ENCODE peak calls at places on chromosomes 3 and 15, in six cellular contexts. V is psoas muscle, J is AG04450, F is dorsolateral prefrontal cortex, N is left lung, U is mesenchymal stem cell. K is an unnamed sample.

GRCh38 chr15:74424901-74425528 is 8.7 kb downstream of the SEMA7A start:
- DNase-seq in J (no peak), V (no peak), N (peak), U (no peak), F (no peak), K (no peak)

GRCh38 chr3:46472736-46473135 is 8.0 kb upstream of the LTF start:
- DNase-seq in J (no peak), U (no peak), V (no peak), F (no peak), N (no peak), K (no peak)

GRCh38 chr3:21876742-21877141 is 125.7 kb upstream of the ZNF385D start:
- DNase-seq in N (no peak), F (no peak), V (no peak), U (no peak), J (no peak), K (no peak)

GRCh38 chr15:51076898-51077564 is 17.7 kb downstream of the TNFAIP8L3 start:
- DNase-seq in N (peak), V (peak), U (peak), J (no peak), F (no peak), K (no peak)

GRCh38 chr3:113968986-113969385 is 21.2 kb downstream of the ZDHHC23 start:
- DNase-seq in V (no peak), J (no peak), U (no peak), F (no peak), N (no peak), K (no peak)

GRCh38 chr3:111582114-111582461 is 13.1 kb downstream of the ZBED2 start:
- DNase-seq in N (no peak), F (no peak), J (peak), V (no peak), U (peak), K (no peak)

GRCh38 chr3:103684956-103685355 is 1250.1 kb downstream of the ZPLD1 start:
- DNase-seq in J (no peak), F (no peak), N (no peak), V (no peak), U (no peak), K (no peak)

GRCh38 chr3:52830535-52831258 is at the start of gene ITIH4:
- DNase-seq in J (no peak), V (no peak), N (peak), F (no peak), U (no peak), K (no peak)

GRCh38 chr3:49389297-49389696 is 22.5 kb downstream of the RHOA start:
- DNase-seq in U (no peak), F (no peak), N (no peak), J (no peak), V (no peak), K (no peak)

GRCh38 chr3:111577798-111578685 is 17.1 kb downstream of the ZBED2 start:
- DNase-seq in V (no peak), U (peak), N (no peak), J (peak), F (no peak), K (no peak)

GRCh38 chr3:146044046-146044445 is 116.9 kb downstream of the PLOD2 start:
- DNase-seq in V (no peak), N (no peak), F (no peak), J (no peak), U (no peak), K (no peak)

GRCh38 chr15:59157398-59157797 is 49.2 kb upstream of the LDHAL6B start:
- DNase-seq in N (no peak), U (no peak), J (no peak), F (no peak), V (no peak), K (no peak)

GRCh38 chr3:46670891-46671427 is 22.5 kb downstream of the ALS2CL start:
- DNase-seq in U (no peak), N (peak), J (no peak), V (peak), F (no peak), K (no peak)

DNA sequence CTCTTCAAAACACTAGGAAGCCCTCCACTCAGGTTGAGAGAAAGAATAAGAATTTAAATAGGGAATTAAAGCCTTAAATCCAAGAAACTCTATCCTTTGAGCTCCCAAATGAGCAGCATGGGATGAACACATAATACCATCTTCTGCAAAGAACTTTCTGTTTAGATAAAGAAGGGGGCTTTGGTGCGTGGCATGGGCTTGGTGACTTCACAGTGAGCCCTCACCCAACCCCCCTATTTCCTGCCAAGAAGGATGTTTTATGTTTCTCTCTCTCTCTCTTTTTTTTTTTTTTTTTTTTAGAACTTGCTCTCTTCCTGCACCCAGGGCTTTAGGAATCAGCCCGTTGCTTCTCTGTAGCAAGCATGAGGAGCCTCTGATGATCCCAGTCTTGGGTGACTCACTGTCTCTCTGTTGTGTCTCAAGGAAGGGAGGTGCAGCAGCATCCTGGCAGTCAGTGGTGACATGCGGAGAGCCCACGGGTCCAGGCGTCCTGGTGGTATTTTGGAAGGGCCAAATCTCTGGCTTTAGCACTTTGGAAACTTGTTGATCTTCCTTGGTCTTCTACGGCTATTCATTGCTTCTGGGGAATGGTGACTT is 49.1 kb downstream of the CCK start:
- DNase-seq in V (no peak), N (no peak), J (no peak), F (no peak), U (peak), K (no peak)
- H3K27ac ChIP-seq in V (no peak), N (no peak), J (no peak), F (no peak), U (no peak), K (no peak)

GRCh38 chr15:90619468-90619867 is 89.7 kb downstream of the CRTC3 start:
- DNase-seq in F (no peak), N (no peak), U (no peak), V (no peak), J (no peak), K (no peak)
- H3K27ac ChIP-seq in F (no peak), N (no peak), U (no peak), V (no peak), J (no peak), K (no peak)

DNA sequence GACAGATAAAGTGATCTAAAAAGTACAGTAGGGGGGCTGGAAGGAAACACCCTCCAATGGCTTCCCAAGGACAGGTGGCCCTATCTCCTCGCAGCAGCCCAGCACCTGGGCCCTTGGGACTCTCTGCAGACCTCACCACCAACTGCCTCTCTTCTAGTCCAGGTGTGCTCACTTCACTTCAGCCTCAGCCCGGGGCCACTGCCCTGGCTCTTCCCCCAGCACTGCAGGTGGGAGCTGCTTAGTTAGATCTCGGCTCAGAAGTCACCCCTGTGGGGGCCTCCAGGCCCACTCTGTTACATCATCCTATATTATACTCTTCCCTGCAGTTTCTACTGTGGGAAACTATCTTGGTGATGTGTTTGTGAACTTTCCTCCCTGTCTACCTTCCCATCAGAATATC is 2.0 kb downstream of the KLF15 start:
- DNase-seq in N (peak), V (peak), F (peak), U (no peak), J (no peak), K (no peak)
- H3K27ac ChIP-seq in N (peak), V (peak), F (peak), U (no peak), J (no peak), K (peak)

DNA sequence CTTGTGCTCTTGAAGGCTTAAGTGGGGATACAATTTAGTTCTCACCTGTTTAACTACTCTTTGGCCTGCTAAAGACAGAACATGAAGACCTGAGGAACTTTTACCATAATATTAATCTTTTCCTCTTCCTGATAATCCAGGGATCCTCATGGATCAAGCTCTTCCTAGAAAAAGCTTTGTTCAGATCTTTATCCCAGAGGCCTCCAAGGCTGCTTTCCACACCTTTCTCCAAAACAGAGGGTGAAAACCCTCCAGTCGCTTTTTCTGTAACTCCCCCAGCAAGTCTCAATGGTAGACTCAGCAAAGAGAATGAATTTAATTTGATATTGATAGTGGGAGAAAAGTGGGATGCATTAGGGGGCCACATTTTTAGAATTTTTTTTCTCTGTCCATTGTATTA is 203.6 kb downstream of the CGGBP1 start:
- DNase-seq in F (no peak), U (no peak), N (no peak), V (no peak), J (no peak), K (no peak)
- H3K27ac ChIP-seq in F (no peak), U (no peak), N (no peak), V (no peak), J (no peak), K (no peak)

GRCh38 chr3:29747991-29748390 is 467.1 kb downstream of the RBMS3 start:
- DNase-seq in J (no peak), V (no peak), U (no peak), F (no peak), N (no peak), K (no peak)
- H3K27ac ChIP-seq in J (no peak), V (no peak), U (no peak), F (no peak), N (peak), K (no peak)

GRCh38 chr3:156586905-156587766 is 32.2 kb upstream of the SSR3 start:
- DNase-seq in V (no peak), J (no peak), N (no peak), U (no peak), F (no peak), K (no peak)
- H3K27ac ChIP-seq in V (no peak), J (no peak), N (peak), U (no peak), F (peak), K (peak)

GRCh38 chr15:29032229-29032625 is 146.5 kb downstream of the APBA2 start:
- DNase-seq in J (no peak), F (no peak), U (no peak), V (no peak), N (no peak), K (no peak)
- H3K27ac ChIP-seq in J (no peak), F (no peak), U (no peak), V (no peak), N (no peak), K (no peak)

GRCh38 chr15:91318976-91319714 is 219.1 kb downstream of the SV2B start:
- DNase-seq in N (no peak), U (no peak), V (no peak), J (no peak), F (no peak), K (no peak)

GRCh38 chr15:91319715-91320059 is 219.6 kb downstream of the SV2B start:
- DNase-seq in F (no peak), N (no peak), J (no peak), U (no peak), V (no peak), K (no peak)

GRCh38 chr15:91316123-91316522 is 216.1 kb downstream of the SV2B start:
- DNase-seq in U (no peak), F (no peak), N (no peak), V (no peak), J (no peak), K (no peak)

DNA sequence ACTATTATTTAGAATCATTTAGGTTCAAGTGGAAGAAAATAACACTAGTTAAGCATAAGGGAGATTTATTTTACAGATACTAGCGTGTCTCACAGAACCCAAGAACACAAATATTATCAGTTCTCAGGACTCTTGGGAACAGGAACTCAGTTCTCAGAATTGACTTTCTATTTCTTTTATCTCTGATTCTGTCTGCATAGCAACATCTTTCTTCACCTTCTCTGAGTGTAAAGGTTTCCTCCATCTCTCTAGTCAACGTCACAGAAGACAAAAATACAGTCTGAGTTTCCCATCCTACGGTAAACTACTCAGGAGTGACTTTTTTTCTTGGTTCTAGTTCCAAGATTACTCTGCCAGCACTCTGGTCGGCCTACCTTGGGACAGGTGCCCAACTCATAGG is 220.0 kb downstream of the SV2B start:
- DNase-seq in U (no peak), F (no peak), V (no peak), J (no peak), N (no peak), K (no peak)
- H3K27ac ChIP-seq in U (no peak), F (no peak), V (no peak), J (no peak), N (no peak), K (no peak)